ENCODE peak calls at places on chromosomes 3 and 15, in ten cellular contexts. V is endothelial cell of umbilical vein; R is CD4-positive, alpha-beta T cell; Z is GM13976; F is omental fat pad; M is hepatocyte; O is GM12865; X is GM23338; A is stomach; D is heart right ventricle. N is an unnamed sample.

GRCh38 chr15:99414755-99415731 is 150.7 kb upstream of the MEF2A start:
- DNase-seq in O (no peak), F (no peak), R (no peak), D (no peak), Z (peak), M (no peak), A (peak), V (no peak), X (no peak), N (no peak)

GRCh38 chr3:45758871-45759270 is 37.5 kb downstream of the SLC6A20 start:
- DNase-seq in F (no peak), M (no peak), R (no peak), X (no peak), V (no peak), Z (no peak), O (no peak), A (no peak), D (no peak), N (no peak)

GRCh38 chr15:96329403-96329981 is 1.0 kb upstream of the NR2F2 start:
- DNase-seq in Z (no peak), D (no peak), F (no peak), V (peak), M (no peak), O (no peak), R (no peak), X (no peak), A (no peak), N (no peak)

GRCh38 chr3:60651799-60652198 is 599.5 kb downstream of the FHIT start:
- DNase-seq in V (no peak), A (no peak), D (no peak), O (no peak), F (no peak), Z (no peak), M (no peak), R (no peak), X (no peak), N (no peak)

GRCh38 chr15:54212635-54213034 is 234.4 kb downstream of the UNC13C start:
- DNase-seq in A (no peak), F (no peak), O (no peak), D (no peak), V (no peak), X (no peak), Z (no peak), R (no peak), M (no peak), N (no peak)

GRCh38 chr3:126105691-126106187 is 21.8 kb upstream of the SLC41A3 start:
- DNase-seq in X (no peak), R (no peak), D (no peak), A (no peak), F (no peak), O (no peak), M (peak), Z (peak), V (no peak), N (peak)

GRCh38 chr15:45129651-45130129 is at the start of the genes DUOX1 and DUOXA1:
- DNase-seq in X (peak), Z (no peak), D (peak), R (peak), F (no peak), O (no peak), A (peak), M (peak), V (no peak), N (no peak)

GRCh38 chr3:127286571-127287140 is 1.2 kb downstream of the PRR20G start:
- DNase-seq in D (no peak), X (no peak), V (no peak), A (no peak), M (no peak), O (no peak), R (no peak), Z (no peak), F (no peak), N (no peak)

GRCh38 chr3:40336101-40336500 is 26.6 kb downstream of the EIF1B start:
- DNase-seq in D (no peak), F (no peak), V (no peak), O (no peak), Z (no peak), A (no peak), R (no peak), X (no peak), M (no peak), N (no peak)

GRCh38 chr3:98980915-98981596 is 79.6 kb upstream of the DCBLD2 start:
- DNase-seq in M (no peak), X (no peak), F (no peak), V (peak), Z (peak), D (no peak), O (peak), R (no peak), A (no peak), N (no peak)

GRCh38 chr3:194178128-194178527 is 42.2 kb downstream of the HES1 start:
- DNase-seq in A (no peak), D (no peak), X (no peak), V (no peak), R (no peak), Z (no peak), M (no peak), O (no peak), F (no peak), N (no peak)

GRCh38 chr3:49790626-49791411 is 4.5 kb upstream of the IP6K1 start:
- DNase-seq in O (no peak), Z (no peak), R (no peak), V (no peak), A (no peak), X (no peak), M (no peak), D (no peak), F (no peak), N (no peak)

GRCh38 chr15:66047321-66048024 is 178.2 kb downstream of the RAB11A start:
- DNase-seq in O (no peak), V (no peak), Z (no peak), D (no peak), R (no peak), M (no peak), A (no peak), X (no peak), F (no peak), N (no peak)

GRCh38 chr3:8567784-8568575 is 66.4 kb downstream of the LMCD1 start:
- DNase-seq in D (no peak), Z (no peak), V (no peak), F (no peak), X (no peak), O (no peak), M (no peak), R (no peak), A (no peak), N (no peak)

GRCh38 chr3:68999605-69000004 is 13.9 kb downstream of the EOGT start:
- DNase-seq in A (no peak), R (no peak), X (no peak), F (no peak), Z (no peak), V (peak), O (no peak), D (no peak), M (no peak), N (no peak)

GRCh38 chr3:49903451-49904424 is at the start of gene MST1R:
- DNase-seq in D (peak), F (peak), O (peak), R (peak), M (peak), V (peak), A (peak), X (peak), Z (peak), N (peak)

GRCh38 chr3:149145361-149145760 is 15.9 kb downstream of the HPS3 start:
- DNase-seq in M (no peak), A (no peak), X (no peak), O (peak), F (no peak), D (no peak), Z (no peak), R (no peak), V (no peak), N (no peak)

GRCh38 chr15:29064290-29064689 is 178.5 kb downstream of the APBA2 start:
- DNase-seq in X (peak), O (no peak), D (no peak), Z (no peak), M (no peak), F (no peak), R (no peak), A (no peak), V (no peak), N (no peak)

GRCh38 chr15:98755138-98755537 is 106.8 kb downstream of the IGF1R start:
- DNase-seq in A (no peak), F (no peak), V (peak), M (no peak), R (no peak), D (no peak), O (no peak), Z (no peak), X (no peak), N (no peak)

GRCh38 chr3:157263027-157263426 is 103.1 kb upstream of the CCNL1 start:
- DNase-seq in A (no peak), R (no peak), Z (no peak), V (peak), O (no peak), X (no peak), M (no peak), F (no peak), D (no peak), N (no peak)

GRCh38 chr3:8589880-8590556 is 54.6 kb downstream of the SSUH2 start:
- DNase-seq in R (no peak), X (no peak), M (no peak), Z (no peak), F (no peak), D (no peak), V (no peak), O (no peak), A (no peak), N (no peak)

GRCh38 chr3:43909149-43909548 is 218.4 kb downstream of the ABHD5 start:
- DNase-seq in V (no peak), O (no peak), D (no peak), R (no peak), Z (no peak), F (no peak), M (no peak), A (no peak), X (no peak), N (no peak)

GRCh38 chr3:43423142-43423541 is 136.8 kb downstream of the SNRK start:
- DNase-seq in F (no peak), M (no peak), A (peak), R (no peak), X (no peak), D (peak), V (no peak), Z (no peak), O (no peak), N (no peak)

GRCh38 chr3:46888705-46889104 is 11.2 kb downstream of the PTH1R start:
- DNase-seq in Z (no peak), F (no peak), M (no peak), A (no peak), R (no peak), O (no peak), X (no peak), V (no peak), D (no peak), N (no peak)

GRCh38 chr15:48975713-48976419 is 12.1 kb upstream of the SHC4 start:
- DNase-seq in D (peak), R (peak), V (peak), O (peak), Z (peak), A (peak), F (peak), M (peak), X (peak), N (peak)

GRCh38 chr3:155497930-155498647 is 204.6 kb upstream of the STRIT1 start:
- DNase-seq in M (no peak), F (no peak), Z (no peak), X (no peak), A (no peak), O (no peak), V (no peak), D (no peak), R (no peak), N (no peak)

GRCh38 chr3:121735047-121735696 is 14.4 kb downstream of the GOLGB1 start:
- DNase-seq in F (no peak), V (no peak), A (no peak), M (no peak), Z (peak), X (no peak), R (no peak), D (no peak), O (peak), N (no peak)

GRCh38 chr3:177210744-177211502 is 13.6 kb upstream of the TBL1XR1 start:
- DNase-seq in A (no peak), X (no peak), D (no peak), F (no peak), Z (no peak), M (no peak), O (no peak), V (no peak), R (no peak), N (no peak)

GRCh38 chr3:23174426-23175039 is 28.6 kb upstream of the UBE2E2 start:
- DNase-seq in M (no peak), F (no peak), D (peak), X (peak), A (no peak), V (no peak), Z (no peak), R (no peak), O (no peak), N (no peak)

GRCh38 chr3:124431585-124431984 is 298.7 kb upstream of the UMPS start:
- DNase-seq in V (peak), R (no peak), F (no peak), Z (no peak), D (no peak), A (no peak), X (no peak), O (no peak), M (no peak), N (no peak)

GRCh38 chr15:66872394-66872793 is 170.4 kb downstream of the SMAD6 start:
- DNase-seq in D (no peak), X (no peak), A (no peak), O (no peak), F (no peak), V (no peak), Z (no peak), R (no peak), M (no peak), N (no peak)

GRCh38 chr3:11364181-11364580 is 92.0 kb downstream of the ATG7 start:
- DNase-seq in R (no peak), Z (no peak), M (no peak), D (no peak), A (no peak), V (no peak), F (no peak), X (no peak), O (no peak), N (no peak)

GRCh38 chr3:160921020-160921635 is 165.1 kb downstream of the PPM1L start:
- DNase-seq in Z (peak), O (peak), X (peak), A (peak), D (no peak), R (no peak), V (peak), M (peak), F (no peak), N (no peak)

DNA sequence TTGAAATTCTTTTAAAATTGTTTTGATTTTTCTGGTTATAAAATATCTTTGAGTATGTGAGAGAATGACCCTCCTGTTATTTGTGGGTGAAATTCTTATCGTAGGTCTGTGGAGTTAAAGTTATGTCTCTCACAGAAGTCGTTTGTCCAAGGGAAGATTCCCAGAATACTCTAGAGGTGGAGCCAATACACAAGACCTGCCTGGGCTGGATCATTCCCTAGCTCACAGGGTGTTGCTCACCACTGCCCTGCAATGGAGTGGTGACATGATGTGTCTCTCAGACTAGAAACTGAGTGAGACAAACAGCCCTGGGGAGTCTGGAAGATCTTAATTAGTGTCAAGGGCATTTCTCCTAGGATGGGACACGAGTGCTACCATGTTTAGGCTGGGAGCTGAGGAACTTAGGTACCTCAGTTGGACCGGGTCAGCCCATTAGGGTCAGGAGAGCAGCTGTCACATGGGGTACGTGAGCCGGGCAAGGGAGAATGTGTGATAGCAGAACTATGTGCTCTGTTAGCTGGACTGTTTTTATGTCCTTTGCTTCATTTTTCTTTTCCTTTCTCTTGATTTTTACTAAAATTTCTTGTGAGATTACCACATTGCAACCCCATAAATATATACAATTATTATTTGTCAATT is 53.6 kb upstream of the MYO5C start:
- DNase-seq in O (no peak), D (no peak), A (no peak), V (no peak), M (no peak), F (no peak), R (no peak), Z (no peak), X (no peak), N (no peak)
- TF ChIP-seq CTCF in O (no peak), D (no peak), A (no peak), V (no peak), M (no peak), F (no peak), R (no peak), Z (no peak), X (peak), N (no peak)

GRCh38 chr3:174862101-174862500 is 3.0 kb downstream of the NAALADL2 start:
- DNase-seq in R (no peak), A (peak), F (no peak), O (peak), M (peak), Z (no peak), D (no peak), V (peak), X (peak), N (no peak)

GRCh38 chr3:174858353-174858752 is 781 bp upstream of the NAALADL2 start:
- DNase-seq in V (no peak), F (no peak), M (no peak), X (no peak), D (no peak), R (no peak), O (no peak), A (no peak), Z (no peak), N (no peak)

GRCh38 chr3:174859109-174859735 is at the start of gene NAALADL2:
- DNase-seq in Z (no peak), O (no peak), F (no peak), V (no peak), D (no peak), R (no peak), X (no peak), A (no peak), M (peak), N (no peak)

GRCh38 chr3:174857301-174857700 is 1.8 kb upstream of the NAALADL2 start:
- DNase-seq in A (no peak), X (no peak), Z (no peak), R (no peak), D (no peak), M (no peak), V (no peak), O (no peak), F (no peak), N (no peak)

GRCh38 chr3:174859756-174860155 is 622 bp downstream of the NAALADL2 start:
- DNase-seq in O (no peak), F (no peak), A (no peak), R (no peak), Z (no peak), X (peak), D (no peak), M (peak), V (no peak), N (no peak)
- TF ChIP-seq CTCF in O (no peak), F (no peak), A (no peak), R (no peak), Z (no peak), X (no peak), D (no peak), M (no peak), V (no peak), N (no peak)

DNA sequence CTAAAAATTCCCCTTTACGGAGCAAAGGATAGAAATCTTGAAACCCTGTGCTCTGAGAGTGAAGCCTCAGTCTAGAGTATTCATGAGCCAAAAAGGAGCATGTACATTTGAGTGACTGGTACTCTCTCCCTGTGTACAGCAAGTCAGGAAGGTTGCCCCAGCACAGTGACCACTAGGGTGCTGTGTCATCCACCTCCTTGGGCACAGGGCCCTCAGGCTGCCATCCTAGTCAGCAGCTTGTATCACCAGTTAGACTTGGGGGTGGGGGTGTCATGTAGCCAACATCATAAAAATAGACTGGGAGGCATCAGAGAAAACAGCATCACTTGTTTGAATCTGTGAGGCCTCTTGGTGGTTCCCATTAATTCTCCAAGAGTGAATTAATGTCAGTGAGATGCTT is 12.0 kb downstream of the NME9 start:
- DNase-seq in V (no peak), M (no peak), R (no peak), X (no peak), O (no peak), D (no peak), A (no peak), F (no peak), Z (no peak), N (no peak)
- TF ChIP-seq CTCF in V (no peak), M (no peak), R (no peak), X (peak), O (no peak), D (no peak), A (no peak), F (no peak), Z (no peak), N (no peak)

GRCh38 chr15:71386448-71387236 is 271.4 kb downstream of the THSD4 start:
- DNase-seq in O (peak), Z (no peak), R (no peak), M (peak), V (peak), A (no peak), X (peak), D (no peak), F (no peak), N (no peak)
- TF ChIP-seq CTCF in O (peak), Z (no peak), R (peak), M (peak), V (peak), A (peak), X (peak), D (peak), F (no peak), N (peak)

GRCh38 chr15:68834356-68834755 is 13.7 kb upstream of the ANP32A start:
- DNase-seq in V (no peak), R (no peak), O (no peak), M (no peak), A (no peak), D (no peak), X (no peak), Z (no peak), F (no peak), N (no peak)

GRCh38 chr15:68833734-68834334 is 13.1 kb upstream of the ANP32A start:
- DNase-seq in A (no peak), X (no peak), M (no peak), F (no peak), R (peak), D (no peak), O (peak), V (no peak), Z (no peak), N (no peak)

GRCh38 chr15:68823561-68823960 is 2.9 kb upstream of the ANP32A start:
- DNase-seq in Z (no peak), R (no peak), X (peak), F (no peak), V (no peak), A (no peak), O (no peak), M (no peak), D (no peak), N (no peak)

GRCh38 chr15:68830141-68830540 is 9.4 kb upstream of the ANP32A start:
- DNase-seq in Z (no peak), A (no peak), D (no peak), M (no peak), X (no peak), F (no peak), V (no peak), O (peak), R (no peak), N (no peak)

DNA sequence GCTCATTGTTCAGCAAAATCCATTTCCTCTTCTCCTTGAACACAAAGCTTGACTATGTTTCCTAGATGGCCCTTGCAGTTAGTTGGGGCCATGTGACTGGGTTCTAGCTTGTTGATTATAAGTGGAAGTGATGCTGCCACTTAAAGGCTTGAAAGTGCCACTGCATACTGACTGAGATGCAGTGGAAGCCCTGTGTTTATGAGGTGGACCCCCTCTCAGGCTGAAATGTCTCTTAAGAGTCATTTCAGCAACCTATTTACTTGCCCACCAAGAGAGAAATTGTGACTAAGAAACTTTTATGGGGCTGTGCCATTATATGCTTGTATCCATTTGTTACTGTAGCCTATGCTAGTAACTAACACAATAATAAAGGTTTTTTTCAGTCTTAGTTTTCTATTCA is 8.4 kb upstream of the ANP32A start:
- DNase-seq in A (no peak), X (peak), V (peak), R (no peak), F (no peak), O (peak), Z (no peak), D (no peak), M (no peak), N (no peak)
- TF ChIP-seq CTCF in A (peak), X (peak), V (peak), R (peak), F (no peak), O (peak), Z (peak), D (peak), M (peak), N (no peak)

GRCh38 chr15:62083168-62084154 is 16.7 kb downstream of the C2CD4A start:
- DNase-seq in X (no peak), V (no peak), O (no peak), A (no peak), R (no peak), F (no peak), M (peak), Z (no peak), D (no peak), N (no peak)
- TF ChIP-seq CTCF in X (peak), V (no peak), O (no peak), A (no peak), R (no peak), F (no peak), M (no peak), Z (no peak), D (no peak), N (no peak)